ENCODE peak calls at places on chromosomes 6 and 20, in nine cellular contexts. P, T, N, J, W, D, F, G and S are unnamed samples.

GRCh38 chr6:137819740-137820139 is 47.3 kb upstream of the TNFAIP3 start:
- DNase-seq in T (no peak), D (no peak), N (no peak), P (no peak), J (no peak), W (no peak), F (no peak), G (no peak), S (no peak)

GRCh38 chr20:3471397-3472021 is 691 bp downstream of the ATRN start:
- DNase-seq in D (peak; percentile 25), W (peak; percentile 26), T (peak; percentile 18), N (no peak), G (no peak), J (no peak), P (no peak), F (no peak), S (peak; percentile 33)

GRCh38 chr20:23445596-23446217 is 6.2 kb downstream of the CSTL1 start:
- DNase-seq in F (no peak), G (no peak), P (peak; percentile 93), J (peak; percentile 22), N (peak; percentile 16), T (peak; percentile 90), D (no peak), W (no peak), S (no peak)

GRCh38 chr20:45502561-45502960 is 12.9 kb downstream of the SPINT3 start:
- DNase-seq in D (no peak), J (no peak), T (no peak), G (no peak), F (no peak), P (no peak), W (no peak), N (no peak), S (no peak)

GRCh38 chr6:17417817-17418216 is 24.4 kb downstream of the CAP2 start:
- DNase-seq in T (peak; percentile 87), W (peak; percentile 16), N (no peak), D (peak; percentile 72), G (no peak), J (peak; percentile 14), P (peak; percentile 95), F (no peak), S (peak; percentile 76)

GRCh38 chr6:80203283-80203682 is 96.8 kb downstream of the BCKDHB start:
- DNase-seq in F (no peak), P (no peak), N (no peak), J (no peak), G (no peak), T (no peak), D (no peak), W (no peak), S (no peak)

GRCh38 chr6:100176951-100177710 is 183.1 kb upstream of the MCHR2 start:
- DNase-seq in D (no peak), W (no peak), T (peak; percentile 27), G (no peak), F (no peak), P (no peak), J (no peak), N (no peak), S (no peak)

GRCh38 chr6:161066511-161066910 is 74.9 kb downstream of the MAP3K4 start:
- DNase-seq in D (no peak), N (no peak), W (no peak), P (no peak), T (peak; percentile 25), J (no peak), F (no peak), G (no peak), S (peak; percentile 7)

GRCh38 chr6:25056130-25056529 is 120.4 kb upstream of the RIPOR2 start:
- DNase-seq in N (no peak), F (peak; percentile 51), W (no peak), G (no peak), P (no peak), T (no peak), J (no peak), D (no peak), S (no peak)

GRCh38 chr6:25051083-25051482 is 115.3 kb upstream of the RIPOR2 start:
- DNase-seq in P (no peak), T (no peak), W (no peak), J (no peak), D (no peak), N (no peak), G (no peak), F (no peak), S (no peak)

GRCh38 chr6:25054469-25054868 is 118.7 kb upstream of the RIPOR2 start:
- DNase-seq in D (no peak), P (peak; percentile 65), J (no peak), G (no peak), W (no peak), F (no peak), N (no peak), T (peak; percentile 88), S (no peak)

GRCh38 chr6:25052181-25052580 is 116.4 kb upstream of the RIPOR2 start:
- DNase-seq in N (no peak), D (no peak), J (no peak), T (no peak), F (no peak), G (no peak), W (no peak), P (peak; percentile 51), S (no peak)

GRCh38 chr6:25053875-25054371 is 118.2 kb upstream of the RIPOR2 start:
- DNase-seq in W (no peak), P (peak; percentile 33), D (no peak), G (no peak), N (no peak), T (peak; percentile 82), J (no peak), F (no peak), S (no peak)
- TF ChIP-seq EZH2phosphoT487 in W (no peak), P (no peak), D (no peak), G (no peak), N (no peak), T (peak; percentile 65), J (no peak), F (no peak), S (no peak)

DNA sequence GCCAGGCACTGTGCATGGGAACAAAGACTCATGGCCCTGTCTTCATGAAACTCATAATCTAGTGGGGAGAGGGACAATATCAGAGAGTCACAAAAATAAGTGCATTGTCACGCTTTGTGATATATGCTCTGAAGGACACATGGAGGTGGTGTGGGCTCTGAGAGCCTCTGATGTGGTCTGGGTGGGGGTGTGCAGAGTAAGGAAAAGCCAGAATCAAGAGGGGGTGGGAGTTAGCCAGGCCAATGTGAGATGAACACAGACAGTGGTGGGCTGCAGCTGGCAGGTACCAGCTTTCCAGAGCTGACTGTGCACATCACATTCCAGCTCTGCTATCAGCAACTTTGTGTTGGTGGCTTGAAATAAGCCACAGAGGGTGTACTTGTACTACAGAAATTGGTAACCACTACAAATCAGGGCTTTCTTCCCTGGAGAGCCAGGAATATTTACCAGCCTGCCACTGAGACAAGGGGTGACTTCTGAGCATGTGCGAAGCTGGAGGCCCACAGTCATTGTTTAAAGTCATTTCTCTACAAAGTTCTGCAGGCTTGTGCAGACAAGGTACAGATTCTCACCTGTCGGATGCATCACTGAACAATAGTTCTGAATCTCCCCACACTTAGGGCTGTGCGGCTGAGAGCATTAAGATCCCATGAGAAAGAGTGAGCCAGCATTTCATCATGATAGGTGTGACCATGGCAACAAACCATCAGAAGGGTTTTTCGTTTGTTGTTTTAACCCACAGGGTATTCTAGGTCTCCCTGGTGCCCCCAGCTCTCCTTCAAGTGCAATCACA is 292.6 kb downstream of the CDC5L start:
- DNase-seq in F (no peak), J (no peak), T (no peak), D (no peak), G (no peak), P (no peak), W (no peak), N (no peak), S (no peak)
- TF ChIP-seq EZH2phosphoT487 in F (no peak), J (no peak), T (no peak), D (no peak), G (no peak), P (no peak), W (no peak), N (no peak), S (no peak)

GRCh38 chr6:158358450-158359077 is 46.3 kb downstream of the TULP4 start:
- DNase-seq in F (no peak), G (no peak), W (peak; percentile 65), D (no peak), J (no peak), P (no peak), T (no peak), N (no peak), S (no peak)

GRCh38 chr6:158354509-158354877 is 42.2 kb downstream of the TULP4 start:
- DNase-seq in P (no peak), W (no peak), D (no peak), J (no peak), G (no peak), F (no peak), N (no peak), T (no peak), S (no peak)

GRCh38 chr6:158356586-158357546 is 44.6 kb downstream of the TULP4 start:
- DNase-seq in F (no peak), J (no peak), P (no peak), D (no peak), T (no peak), G (no peak), W (peak; percentile 33), N (no peak), S (no peak)

GRCh38 chr6:158357570-158358216 is 45.4 kb downstream of the TULP4 start:
- DNase-seq in W (no peak), G (no peak), D (no peak), P (no peak), J (no peak), T (no peak), F (no peak), N (no peak), S (no peak)

DNA sequence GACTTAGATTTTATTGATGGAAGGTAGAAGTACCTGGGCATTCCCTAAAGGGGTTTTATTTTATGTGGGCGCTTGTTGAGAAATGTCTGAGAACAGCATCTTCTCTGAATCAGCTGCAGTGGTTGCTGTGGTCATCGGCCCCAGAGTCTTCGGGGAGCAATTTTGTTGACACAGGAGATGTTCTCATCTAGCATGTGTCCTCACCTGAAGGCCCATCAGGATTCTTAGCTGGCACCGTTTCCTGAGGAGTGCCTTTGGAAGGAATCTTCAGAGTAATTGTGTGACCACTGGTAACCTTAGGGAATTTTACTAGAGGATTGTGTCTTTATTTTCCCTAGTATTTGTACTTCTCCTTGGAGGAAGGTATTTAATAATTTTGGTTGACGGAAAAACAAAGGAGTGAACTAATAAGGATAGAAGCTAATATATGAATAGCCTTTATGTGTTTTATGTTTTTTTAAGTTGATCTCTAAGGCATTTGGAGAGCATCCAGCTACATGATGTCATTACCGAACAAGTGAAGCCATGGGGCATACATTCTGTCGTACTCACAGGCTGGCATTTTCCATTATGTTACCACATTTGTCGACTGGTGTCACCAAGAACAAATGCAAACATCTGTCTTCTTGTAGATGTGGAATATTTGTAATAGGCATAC is 41.7 kb downstream of the TULP4 start:
- DNase-seq in P (no peak), G (no peak), W (no peak), T (peak; percentile 24), F (no peak), J (no peak), N (no peak), D (no peak), S (no peak)
- TF ChIP-seq EZH2phosphoT487 in P (no peak), G (no peak), W (no peak), T (no peak), F (no peak), J (no peak), N (no peak), D (no peak), S (no peak)

DNA sequence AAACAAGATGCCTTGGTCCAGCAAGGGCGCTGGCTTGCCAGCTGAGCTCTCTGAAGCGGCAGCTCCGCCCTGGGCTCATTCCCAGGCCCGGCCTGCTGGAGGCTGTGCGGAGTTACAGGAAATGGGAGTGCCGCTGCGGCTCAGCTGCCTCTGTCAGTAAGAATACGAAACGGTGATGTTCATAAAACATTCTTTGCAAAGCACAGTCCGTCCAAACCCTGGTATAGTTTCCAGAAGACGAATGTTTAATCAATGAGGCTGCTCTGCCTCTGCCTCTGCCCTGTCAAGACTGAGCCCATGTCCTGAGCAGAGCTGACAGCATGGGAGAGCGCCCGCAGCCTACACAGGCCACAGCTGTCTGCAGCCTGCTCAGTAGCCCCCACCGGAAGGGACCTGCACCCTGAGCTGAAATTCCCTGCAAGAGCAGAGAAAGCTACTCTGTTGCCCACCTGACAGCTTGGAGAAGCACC is 153.3 kb upstream of the SNX9 start:
- DNase-seq in J (peak; percentile 84), N (no peak), G (no peak), T (peak; percentile 94), F (no peak), P (peak; percentile 67), D (peak; percentile 78), W (peak; percentile 75), S (peak; percentile 70)
- TF ChIP-seq EZH2phosphoT487 in J (no peak), N (no peak), G (no peak), T (no peak), F (no peak), P (no peak), D (no peak), W (no peak), S (no peak)